ENCODE peak calls at places on chromosomes 11 and 22, in seven cellular contexts. Z is 8988T; J is activated CD4-positive, alpha-beta T cell treated with anti-CD3 and anti-CD28 coated beads, Interleukin-2, amount 10 ng/mL, durations not matched to agents 7 days and 5 days; O is transverse colon; X is SW480; K is esophagus squamous epithelium; B is memory B cell. Y is an unnamed sample.

GRCh38 chr11:105244157-105244820 is 104.7 kb upstream of the CARD18 start:
- DNase-seq in Z (peak; percentile 11), J (no peak), O (no peak), X (no peak), K (no peak), B (no peak), Y (no peak)

GRCh38 chr22:27111796-27112195 is 454.4 kb downstream of the MIAT start:
- DNase-seq in Z (no peak), J (no peak), O (no peak), X (no peak), K (no peak), B (no peak), Y (no peak)

GRCh38 chr11:9740202-9740881 is 76.5 kb downstream of the SWAP70 start:
- DNase-seq in Z (no peak), J (no peak), O (peak; percentile 29), X (no peak), K (no peak), B (no peak), Y (no peak)

GRCh38 chr11:37657645-37658044 is 1059.6 kb upstream of the RAG2 start:
- DNase-seq in Z (no peak), J (no peak), O (no peak), X (peak; percentile 12), K (no peak), B (no peak), Y (no peak)

GRCh38 chr11:10058356-10058755 is 235.7 kb downstream of the SBF2 start:
- DNase-seq in Z (no peak), J (no peak), O (no peak), X (no peak), K (no peak), B (no peak), Y (no peak)

GRCh38 chr11:73907191-73907590 is 30.4 kb downstream of the PAAF1 start:
- DNase-seq in Z (peak; percentile 78), J (no peak), O (no peak), X (peak; percentile 43), K (no peak), B (no peak), Y (no peak)

GRCh38 chr11:68455485-68455884 is 5.1 kb upstream of the PPP6R3 start:
- DNase-seq in Z (no peak), J (no peak), O (no peak), X (no peak), K (no peak), B (no peak), Y (no peak)

GRCh38 chr22:47029244-47030001 is 267.0 kb downstream of the TBC1D22A start:
- DNase-seq in Z (no peak), J (no peak), O (peak; percentile 6), X (no peak), K (no peak), B (no peak), Y (peak; percentile 15)

GRCh38 chr11:34394771-34395300 is 37.0 kb upstream of the ABTB2 start:
- DNase-seq in Z (no peak), J (no peak), O (no peak), X (no peak), K (no peak), B (no peak), Y (no peak)

GRCh38 chr11:11207428-11207827 is 145.6 kb downstream of the CSNK2A3 start:
- DNase-seq in Z (no peak), J (no peak), O (no peak), X (no peak), K (no peak), B (no peak), Y (no peak)

GRCh38 chr11:127191689-127192088 is 191.1 kb upstream of the KIRREL3 start:
- DNase-seq in Z (no peak), J (no peak), O (no peak), X (no peak), K (no peak), B (no peak), Y (no peak)

GRCh38 chr11:65454311-65454695 is 31.7 kb downstream of the NEAT1 start:
- DNase-seq in Z (no peak), J (no peak), O (no peak), X (no peak), K (no peak), B (no peak), Y (no peak)

GRCh38 chr22:47697861-47698260 is 935.4 kb downstream of the TBC1D22A start:
- DNase-seq in Z (no peak), J (no peak), O (no peak), X (no peak), K (no peak), B (no peak), Y (no peak)

GRCh38 chr11:2540521-2541320 is 95.9 kb downstream of the KCNQ1 start:
- DNase-seq in Z (no peak), J (no peak), O (peak; percentile 1), X (no peak), K (no peak), B (no peak), Y (peak; percentile 60)

Y was measured in Right ventricle myocardium inferior.